ENCODE peak calls at places on chromosomes 11 and 22, in five cellular contexts. One of them, this sample, is unnamed. For H3K27me3, the result is how much of the 10 kb centered on the place peaks cover.

GRCh38 chr11:46249103-46249942 is 28.1 kb upstream of the CREB3L1 start:
- DNase-seq in ovary: no peak
- DNase-seq in effector memory CD4-positive, alpha-beta T cell: no peak
- DNase-seq in thoracic aorta: no peak
- DNase-seq in CD4-positive, CD25-positive, alpha-beta regulatory T cell: no peak
- DNase-seq in this sample: no peak

GRCh38 chr22:31616315-31616980 is 45.6 kb downstream of the PISD start:
- DNase-seq in thoracic aorta: no peak
- DNase-seq in effector memory CD4-positive, alpha-beta T cell: no peak
- DNase-seq in ovary: peak
- DNase-seq in CD4-positive, CD25-positive, alpha-beta regulatory T cell: no peak
- DNase-seq in this sample: no peak

GRCh38 chr11:36162909-36163434 is 126.3 kb downstream of the COMMD9 start:
- DNase-seq in thoracic aorta: no peak
- DNase-seq in ovary: no peak
- DNase-seq in effector memory CD4-positive, alpha-beta T cell: no peak
- DNase-seq in CD4-positive, CD25-positive, alpha-beta regulatory T cell: no peak
- DNase-seq in this sample: no peak

GRCh38 chr11:24748261-24748660 is 251.4 kb downstream of the LUZP2 start:
- DNase-seq in CD4-positive, CD25-positive, alpha-beta regulatory T cell: no peak
- DNase-seq in thoracic aorta: no peak
- DNase-seq in ovary: no peak
- DNase-seq in effector memory CD4-positive, alpha-beta T cell: no peak
- DNase-seq in this sample: no peak

GRCh38 chr22:44665115-44665514 is 36.9 kb upstream of the PRR5 start:
- DNase-seq in ovary: no peak
- DNase-seq in thoracic aorta: no peak
- DNase-seq in CD4-positive, CD25-positive, alpha-beta regulatory T cell: no peak
- DNase-seq in effector memory CD4-positive, alpha-beta T cell: no peak
- DNase-seq in this sample: no peak

GRCh38 chr22:21567456-21568206 is at the start of gene UBE2L3:
- DNase-seq in thoracic aorta: peak
- DNase-seq in CD4-positive, CD25-positive, alpha-beta regulatory T cell: peak
- DNase-seq in effector memory CD4-positive, alpha-beta T cell: peak
- DNase-seq in ovary: peak
- DNase-seq in this sample: peak

GRCh38 chr11:35526370-35526792 is 965 bp upstream of the PAMR1 start:
- DNase-seq in thoracic aorta: no peak
- DNase-seq in CD4-positive, CD25-positive, alpha-beta regulatory T cell: no peak
- DNase-seq in effector memory CD4-positive, alpha-beta T cell: no peak
- DNase-seq in ovary: no peak
- DNase-seq in this sample: no peak

GRCh38 chr11:99370557-99371200 is 349.9 kb downstream of the CNTN5 start:
- DNase-seq in thoracic aorta: no peak
- DNase-seq in CD4-positive, CD25-positive, alpha-beta regulatory T cell: no peak
- DNase-seq in ovary: no peak
- DNase-seq in effector memory CD4-positive, alpha-beta T cell: no peak
- DNase-seq in this sample: no peak

GRCh38 chr22:43042101-43042780 is 27.3 kb upstream of the PACSIN2 start:
- DNase-seq in thoracic aorta: no peak
- DNase-seq in CD4-positive, CD25-positive, alpha-beta regulatory T cell: no peak
- DNase-seq in ovary: no peak
- DNase-seq in effector memory CD4-positive, alpha-beta T cell: no peak
- DNase-seq in this sample: no peak

DNA sequence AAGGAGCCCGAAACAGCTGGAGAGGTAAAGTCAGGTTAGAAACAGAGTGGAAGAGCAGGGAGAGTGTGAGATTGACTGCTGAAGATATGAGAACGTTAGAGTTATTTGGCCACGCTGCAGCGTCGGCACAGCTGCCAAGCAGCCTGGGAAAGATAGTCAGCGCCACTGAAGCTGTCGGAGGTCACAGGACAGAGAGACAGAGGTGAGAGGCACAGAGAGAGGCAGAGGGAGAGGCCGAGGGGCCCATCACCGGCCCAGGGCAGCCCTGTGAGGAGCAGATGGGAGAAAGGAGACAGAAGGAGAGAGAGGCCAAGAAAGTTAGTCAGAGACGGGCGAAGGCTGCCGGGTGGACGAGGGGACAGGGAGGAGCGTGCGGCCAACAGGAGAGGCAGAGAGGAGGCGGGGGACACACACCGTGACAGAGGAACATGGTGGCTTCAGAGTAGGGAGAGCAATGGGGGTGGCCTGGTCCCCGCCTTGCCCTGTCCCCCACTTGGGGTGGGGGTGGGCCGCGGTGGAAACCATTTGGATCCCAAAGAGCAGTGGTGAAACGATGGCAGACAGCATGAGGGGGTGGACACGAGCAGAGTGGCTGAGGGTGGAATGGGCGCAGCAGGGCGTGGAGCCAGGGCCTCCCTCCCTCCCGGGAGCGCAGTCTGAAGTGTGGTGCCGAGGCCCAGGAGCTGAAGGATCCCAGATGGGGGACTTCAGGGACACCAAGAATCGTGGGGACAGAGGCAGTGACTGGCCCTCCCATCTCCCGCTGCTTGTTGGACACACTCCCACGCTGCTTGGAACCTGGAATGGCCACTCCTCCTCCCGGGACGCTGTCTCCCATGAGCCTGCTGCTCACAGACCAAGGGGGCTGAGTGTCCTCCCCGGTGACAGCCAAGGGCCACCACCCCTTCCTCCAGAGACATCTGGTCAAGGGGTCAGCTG is 26.6 kb downstream of the LRRC10B start:
- DNase-seq in ovary: no peak
- DNase-seq in effector memory CD4-positive, alpha-beta T cell: no peak
- DNase-seq in thoracic aorta: no peak
- DNase-seq in CD4-positive, CD25-positive, alpha-beta regulatory T cell: no peak
- DNase-seq in this sample: no peak
- H3K27me3 ChIP-seq in ovary: under half
- H3K27me3 ChIP-seq in effector memory CD4-positive, alpha-beta T cell: under half
- H3K27me3 ChIP-seq in thoracic aorta: under half
- H3K27me3 ChIP-seq in CD4-positive, CD25-positive, alpha-beta regulatory T cell: under half
- H3K27me3 ChIP-seq in this sample: under half

GRCh38 chr11:1581976-1582375 is 3.1 kb downstream of the KRTAP5-1 start:
- DNase-seq in thoracic aorta: no peak
- DNase-seq in CD4-positive, CD25-positive, alpha-beta regulatory T cell: no peak
- DNase-seq in effector memory CD4-positive, alpha-beta T cell: no peak
- DNase-seq in ovary: no peak
- DNase-seq in this sample: no peak
- H3K27me3 ChIP-seq in thoracic aorta: under half
- H3K27me3 ChIP-seq in CD4-positive, CD25-positive, alpha-beta regulatory T cell: under half
- H3K27me3 ChIP-seq in effector memory CD4-positive, alpha-beta T cell: under half
- H3K27me3 ChIP-seq in ovary: under half
- H3K27me3 ChIP-seq in this sample: under half

GRCh38 chr22:28239941-28240340 is 320.9 kb upstream of the PITPNB start:
- DNase-seq in effector memory CD4-positive, alpha-beta T cell: no peak
- DNase-seq in ovary: no peak
- DNase-seq in CD4-positive, CD25-positive, alpha-beta regulatory T cell: no peak
- DNase-seq in thoracic aorta: no peak
- DNase-seq in this sample: no peak
- H3K27me3 ChIP-seq in effector memory CD4-positive, alpha-beta T cell: under half
- H3K27me3 ChIP-seq in ovary: under half
- H3K27me3 ChIP-seq in CD4-positive, CD25-positive, alpha-beta regulatory T cell: under half
- H3K27me3 ChIP-seq in thoracic aorta: under half
- H3K27me3 ChIP-seq in this sample: under half

GRCh38 chr22:19718255-19719054 is 4.2 kb downstream of the SEPTIN5 start:
- DNase-seq in thoracic aorta: no peak
- DNase-seq in effector memory CD4-positive, alpha-beta T cell: no peak
- DNase-seq in ovary: no peak
- DNase-seq in CD4-positive, CD25-positive, alpha-beta regulatory T cell: no peak
- DNase-seq in this sample: no peak

GRCh38 chr22:19719055-19719482 is 4.3 kb upstream of the GP1BB start:
- DNase-seq in ovary: peak
- DNase-seq in effector memory CD4-positive, alpha-beta T cell: no peak
- DNase-seq in thoracic aorta: no peak
- DNase-seq in CD4-positive, CD25-positive, alpha-beta regulatory T cell: no peak
- DNase-seq in this sample: no peak

GRCh38 chr22:19717181-19717580 is 2.9 kb downstream of the SEPTIN5 start:
- DNase-seq in ovary: peak
- DNase-seq in thoracic aorta: no peak
- DNase-seq in CD4-positive, CD25-positive, alpha-beta regulatory T cell: no peak
- DNase-seq in effector memory CD4-positive, alpha-beta T cell: no peak
- DNase-seq in this sample: no peak

GRCh38 chr22:19716829-19717105 is 2.5 kb downstream of the SEPTIN5 start:
- DNase-seq in ovary: no peak
- DNase-seq in thoracic aorta: no peak
- DNase-seq in CD4-positive, CD25-positive, alpha-beta regulatory T cell: no peak
- DNase-seq in effector memory CD4-positive, alpha-beta T cell: no peak
- DNase-seq in this sample: no peak

DNA sequence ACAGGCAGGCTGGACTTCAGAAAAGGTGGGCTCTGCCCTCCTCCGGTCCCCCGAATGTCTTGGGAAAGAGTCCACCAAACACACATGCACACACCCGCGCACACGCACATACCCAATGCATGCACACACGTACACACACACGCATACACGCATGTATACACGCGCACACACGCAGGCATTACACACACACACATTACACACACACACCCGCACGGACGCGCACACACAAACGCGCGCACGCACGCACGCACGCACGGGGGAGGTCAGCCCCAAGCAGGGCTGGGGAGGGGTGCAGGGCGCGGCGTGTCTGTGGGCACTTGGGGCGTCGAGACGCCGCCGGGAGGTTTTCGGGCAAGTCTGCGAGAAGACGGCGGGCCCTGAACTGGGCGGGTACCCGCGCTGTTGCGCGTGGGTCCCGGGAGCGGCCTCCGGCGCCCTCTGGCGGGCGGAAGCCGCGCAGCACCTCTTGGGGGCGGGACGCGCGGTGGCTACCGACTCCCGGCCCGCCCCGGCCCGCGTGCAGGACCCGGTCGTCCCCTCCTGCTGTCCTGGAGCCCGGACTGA is 3.5 kb downstream of the SEPTIN5 start:
- DNase-seq in thoracic aorta: no peak
- DNase-seq in effector memory CD4-positive, alpha-beta T cell: peak
- DNase-seq in CD4-positive, CD25-positive, alpha-beta regulatory T cell: peak
- DNase-seq in ovary: peak
- DNase-seq in this sample: no peak
- H3K27me3 ChIP-seq in thoracic aorta: under half
- H3K27me3 ChIP-seq in effector memory CD4-positive, alpha-beta T cell: under half
- H3K27me3 ChIP-seq in CD4-positive, CD25-positive, alpha-beta regulatory T cell: under half
- H3K27me3 ChIP-seq in ovary: under half
- H3K27me3 ChIP-seq in this sample: under half

GRCh38 chr11:74299000-74299399 is 12.4 kb downstream of the P4HA3 start:
- DNase-seq in thoracic aorta: no peak
- DNase-seq in effector memory CD4-positive, alpha-beta T cell: no peak
- DNase-seq in CD4-positive, CD25-positive, alpha-beta regulatory T cell: no peak
- DNase-seq in ovary: no peak
- DNase-seq in this sample: no peak

DNA sequence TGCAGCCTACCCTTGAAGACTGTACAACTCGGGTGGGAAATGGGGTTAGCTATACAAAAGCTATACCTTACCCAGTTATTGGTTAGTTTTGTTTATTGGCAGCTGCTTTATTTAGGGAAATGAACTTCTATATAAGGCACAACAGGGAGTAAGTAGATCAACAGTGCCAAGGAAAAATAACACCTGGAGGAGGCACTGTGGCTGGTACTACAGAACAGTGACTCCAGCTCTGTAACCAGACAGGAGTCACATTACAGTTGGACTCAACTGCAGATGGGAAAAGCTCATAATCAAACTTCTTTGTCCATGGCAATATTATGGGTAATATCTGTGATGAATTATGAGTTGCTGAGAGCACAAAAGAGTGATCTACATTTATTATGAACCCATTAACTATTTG is 14.0 kb downstream of the P4HA3 start:
- DNase-seq in ovary: no peak
- DNase-seq in thoracic aorta: no peak
- DNase-seq in effector memory CD4-positive, alpha-beta T cell: no peak
- DNase-seq in CD4-positive, CD25-positive, alpha-beta regulatory T cell: no peak
- DNase-seq in this sample: no peak
- H3K27me3 ChIP-seq in ovary: under half
- H3K27me3 ChIP-seq in thoracic aorta: under half
- H3K27me3 ChIP-seq in effector memory CD4-positive, alpha-beta T cell: under half
- H3K27me3 ChIP-seq in CD4-positive, CD25-positive, alpha-beta regulatory T cell: under half
- H3K27me3 ChIP-seq in this sample: under half

DNA sequence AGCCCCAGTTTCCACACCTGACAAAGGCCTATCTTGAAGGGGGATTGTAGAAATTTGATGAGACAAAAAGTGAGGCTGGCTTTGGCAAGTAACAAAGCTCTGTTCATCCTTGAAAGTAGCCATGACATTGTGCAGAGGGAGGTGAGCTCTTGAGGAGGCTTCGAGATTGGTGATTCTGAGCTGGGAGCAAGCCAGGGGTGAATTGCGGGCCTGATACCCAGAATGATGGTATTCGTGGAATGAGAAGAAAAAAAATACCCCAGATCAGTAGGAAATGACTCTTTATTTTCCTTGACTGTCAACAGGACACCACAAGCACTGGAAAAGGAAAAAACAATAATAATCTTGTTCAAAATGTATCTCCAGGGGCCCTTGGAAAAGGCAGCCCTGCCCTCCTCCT is 62.7 kb downstream of the TSPAN18 start:
- DNase-seq in thoracic aorta: no peak
- DNase-seq in CD4-positive, CD25-positive, alpha-beta regulatory T cell: no peak
- DNase-seq in ovary: no peak
- DNase-seq in effector memory CD4-positive, alpha-beta T cell: no peak
- DNase-seq in this sample: no peak
- H3K27me3 ChIP-seq in thoracic aorta: under half
- H3K27me3 ChIP-seq in CD4-positive, CD25-positive, alpha-beta regulatory T cell: under half
- H3K27me3 ChIP-seq in ovary: under half
- H3K27me3 ChIP-seq in effector memory CD4-positive, alpha-beta T cell: under half
- H3K27me3 ChIP-seq in this sample: under half

GRCh38 chr11:17462940-17463339 is 13.7 kb downstream of the ABCC8 start:
- DNase-seq in CD4-positive, CD25-positive, alpha-beta regulatory T cell: no peak
- DNase-seq in effector memory CD4-positive, alpha-beta T cell: no peak
- DNase-seq in thoracic aorta: no peak
- DNase-seq in ovary: no peak
- DNase-seq in this sample: no peak
- H3K27me3 ChIP-seq in CD4-positive, CD25-positive, alpha-beta regulatory T cell: under half
- H3K27me3 ChIP-seq in effector memory CD4-positive, alpha-beta T cell: under half
- H3K27me3 ChIP-seq in thoracic aorta: under half
- H3K27me3 ChIP-seq in ovary: under half
- H3K27me3 ChIP-seq in this sample: under half

GRCh38 chr11:31810779-31811647 is at the start of gene PAX6:
- DNase-seq in ovary: no peak
- DNase-seq in CD4-positive, CD25-positive, alpha-beta regulatory T cell: peak
- DNase-seq in thoracic aorta: no peak
- DNase-seq in effector memory CD4-positive, alpha-beta T cell: no peak
- DNase-seq in this sample: no peak
- H3K27me3 ChIP-seq in ovary: under half
- H3K27me3 ChIP-seq in CD4-positive, CD25-positive, alpha-beta regulatory T cell: half or more
- H3K27me3 ChIP-seq in thoracic aorta: under half
- H3K27me3 ChIP-seq in effector memory CD4-positive, alpha-beta T cell: half or more
- H3K27me3 ChIP-seq in this sample: half or more